ENCODE peak calls at places on chromosomes 5 and 9, in seven cellular contexts. R is neural progenitor cell, P is left ventricle myocardium inferior, C is right lobe of liver, M is fibroblast of pulmonary artery, V is body of pancreas, Q is cardiac muscle cell. K is an unnamed sample.

GRCh38 chr9:70566743-70567142 is 152.3 kb upstream of the KLF9 start:
- DNase-seq in V (peak), R (peak), P (no peak), C (no peak), Q (peak), M (no peak), K (no peak)

GRCh38 chr5:59596586-59597348 is 296.8 kb downstream of the PDE4D start:
- DNase-seq in M (peak), V (no peak), P (no peak), C (no peak), Q (no peak), R (no peak), K (no peak)

GRCh38 chr9:89470239-89470638 is 27.7 kb downstream of the SEMA4D start:
- DNase-seq in R (no peak), M (no peak), P (no peak), Q (no peak), V (no peak), C (no peak), K (no peak)

GRCh38 chr5:118115791-118116190 is 872.6 kb downstream of the DTWD2 start:
- DNase-seq in R (no peak), P (no peak), Q (no peak), M (no peak), V (no peak), C (no peak), K (no peak)

GRCh38 chr9:12604154-12604825 is 88.9 kb upstream of the TYRP1 start:
- DNase-seq in R (no peak), V (no peak), C (no peak), P (no peak), Q (peak), M (peak), K (no peak)

GRCh38 chr9:123929177-123929869 is 603 bp downstream of the DENND1A start:
- DNase-seq in R (peak), P (peak), Q (no peak), C (peak), M (no peak), V (peak), K (no peak)

GRCh38 chr9:114110180-114110579 is 11.1 kb upstream of the KIF12 start:
- DNase-seq in P (no peak), R (no peak), C (no peak), Q (no peak), M (peak), V (no peak), K (no peak)

GRCh38 chr5:149128023-149128875 is 13.0 kb upstream of the ABLIM3 start:
- DNase-seq in P (no peak), Q (peak), M (peak), V (peak), C (no peak), R (peak), K (peak)

GRCh38 chr9:107276966-107277710 is 5.9 kb upstream of the RAD23B start:
- DNase-seq in R (no peak), P (no peak), V (no peak), Q (peak), M (peak), C (no peak), K (no peak)

GRCh38 chr9:75889977-75890540 is 414 bp upstream of the PCSK5 start:
- DNase-seq in P (peak), C (peak), M (peak), R (peak), Q (peak), V (peak), K (peak)

GRCh38 chr5:78162253-78162862 is 132.1 kb downstream of the AP3B1 start:
- DNase-seq in C (no peak), P (no peak), V (no peak), M (peak), R (peak), Q (peak), K (peak)

GRCh38 chr5:67196537-67197059 is at the start of gene CD180:
- DNase-seq in R (no peak), Q (no peak), P (peak), V (peak), C (no peak), M (peak), K (no peak)

GRCh38 chr5:78003914-78004313 is 227.8 kb upstream of the TBCA start:
- DNase-seq in Q (no peak), M (no peak), R (peak), V (no peak), P (no peak), C (no peak), K (no peak)

GRCh38 chr9:109968702-109969450 is 188.9 kb downstream of the PALM2AKAP2 start:
- DNase-seq in P (no peak), R (peak), V (no peak), Q (peak), M (peak), C (no peak), K (peak)

GRCh38 chr9:35237303-35237702 is 75.5 kb downstream of the UNC13B start:
- DNase-seq in P (no peak), M (no peak), Q (peak), R (no peak), V (peak), C (no peak), K (no peak)

GRCh38 chr9:20532584-20532983 is 89.7 kb downstream of the MLLT3 start:
- DNase-seq in Q (no peak), C (no peak), P (no peak), M (no peak), R (peak), V (no peak), K (no peak)

GRCh38 chr9:5301544-5301943 is 3.0 kb downstream of the RLN2 start:
- DNase-seq in M (no peak), P (no peak), C (no peak), R (no peak), Q (no peak), V (no peak), K (no peak)

GRCh38 chr9:127112683-127113539 is 9.5 kb downstream of the ANGPTL2 start:
- DNase-seq in P (no peak), R (no peak), Q (no peak), C (no peak), M (no peak), V (no peak), K (no peak)

GRCh38 chr5:133682496-133682895 is 70.2 kb upstream of the FSTL4 start:
- DNase-seq in V (no peak), M (no peak), Q (no peak), C (no peak), P (no peak), R (no peak), K (no peak)
- TF ChIP-seq CTCF in V (no peak), M (no peak), Q (no peak), C (no peak), P (no peak), R (no peak), K (no peak)

GRCh38 chr5:92678576-92679105 is 902.4 kb downstream of the NR2F1-AS1 start:
- DNase-seq in M (peak), C (peak), V (no peak), P (no peak), Q (no peak), R (peak), K (no peak)
- TF ChIP-seq CTCF in M (peak), C (peak), V (no peak), P (peak), Q (peak), R (peak), K (no peak)

GRCh38 chr5:168047043-168047668 is 244.3 kb upstream of the WWC1 start:
- DNase-seq in R (peak), V (peak), C (peak), M (peak), P (no peak), Q (peak), K (peak)
- TF ChIP-seq CTCF in R (peak), V (no peak), C (peak), M (peak), P (peak), Q (peak), K (peak)

GRCh38 chr5:73139485-73139884 is 19.1 kb downstream of the TMEM171 start:
- DNase-seq in M (no peak), C (no peak), Q (no peak), R (no peak), P (no peak), V (no peak), K (no peak)
- TF ChIP-seq CTCF in M (no peak), C (no peak), Q (no peak), R (no peak), P (no peak), V (no peak), K (no peak)

GRCh38 chr5:122704247-122705036 is 70.4 kb upstream of the SNX2 start:
- DNase-seq in R (peak), C (no peak), V (no peak), Q (peak), M (peak), P (no peak), K (no peak)
- TF ChIP-seq CTCF in R (peak), C (peak), V (peak), Q (peak), M (peak), P (peak), K (peak)

GRCh38 chr5:145980718-145981117 is 44.3 kb downstream of the SH3RF2 start:
- DNase-seq in Q (no peak), P (no peak), V (no peak), M (no peak), R (no peak), C (no peak), K (no peak)
- TF ChIP-seq CTCF in Q (peak), P (peak), V (no peak), M (peak), R (peak), C (no peak), K (no peak)

GRCh38 chr9:128702949-128703615 is 779 bp downstream of the PKN3 start:
- DNase-seq in Q (peak), P (peak), M (no peak), C (peak), V (no peak), R (peak), K (no peak)

GRCh38 chr9:128704356-128704670 is 2.0 kb downstream of the PKN3 start:
- DNase-seq in R (no peak), P (no peak), C (no peak), V (no peak), Q (no peak), M (no peak), K (no peak)

GRCh38 chr9:128703616-128704355 is 1.5 kb downstream of the PKN3 start:
- DNase-seq in C (peak), Q (no peak), R (no peak), P (peak), M (no peak), V (peak), K (no peak)

GRCh38 chr9:128705051-128705965 is 3.0 kb downstream of the PKN3 start:
- DNase-seq in R (no peak), V (no peak), M (no peak), Q (no peak), P (no peak), C (peak), K (no peak)

DNA sequence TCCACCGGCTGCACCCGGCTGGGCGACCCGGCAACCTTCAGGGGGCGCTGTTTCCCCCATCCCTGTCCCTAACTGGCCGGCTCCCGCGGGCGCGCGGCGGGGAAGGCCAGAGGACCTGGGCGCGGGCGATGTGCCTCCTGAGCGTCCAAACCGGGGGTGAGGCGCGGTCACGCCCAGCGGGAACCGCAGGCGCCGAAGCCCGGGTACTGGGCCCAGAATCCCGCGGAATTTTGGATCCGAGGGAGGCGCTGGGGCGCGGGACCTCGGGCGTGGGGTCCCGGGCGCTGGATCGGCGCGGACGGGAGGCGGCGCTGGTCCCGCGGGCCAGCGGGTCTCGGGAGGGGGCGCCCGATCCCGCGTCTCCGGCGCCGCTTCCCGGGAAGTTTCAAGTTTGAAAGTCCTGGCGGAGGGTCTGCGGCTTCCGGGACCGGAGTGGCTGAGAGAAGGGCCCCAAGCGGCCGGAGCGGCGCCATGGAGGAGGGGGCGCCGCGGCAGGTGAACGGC is at the start of gene PKN3:
- DNase-seq in C (peak), V (peak), M (peak), R (peak), Q (peak), P (peak), K (peak)
- TF ChIP-seq CTCF in C (peak), V (peak), M (peak), R (peak), Q (peak), P (peak), K (peak)

GRCh38 chr5:124195416-124195815 is 551.0 kb downstream of the ZNF608 start:
- DNase-seq in C (no peak), Q (no peak), M (no peak), P (no peak), R (no peak), V (no peak), K (no peak)
- TF ChIP-seq CTCF in C (no peak), Q (no peak), M (no peak), P (no peak), R (no peak), V (no peak), K (no peak)